ENCODE peak calls at places on chromosomes 5 and 9, in four cellular contexts. W is H1, N is K562, G is HepG2. C is an unnamed sample.

GRCh38 chr9:134536101-134536900 is 105.3 kb upstream of the COL5A1 start:
- DNase-seq in W (no peak), N (no peak), G (no peak), C (no peak)

GRCh38 chr5:135215617-135215995 is 181.6 kb upstream of the PITX1 start:
- DNase-seq in W (no peak), N (no peak), G (no peak), C (no peak)

GRCh38 chr9:20624201-20625002 is 2.1 kb upstream of the MLLT3 start:
- DNase-seq in W (no peak), N (peak; percentile 3), G (peak; percentile 64), C (peak; percentile 80)

GRCh38 chr5:163460562-163461176 is at the start of gene HMMR:
- DNase-seq in W (no peak), N (peak; percentile 51), G (peak; percentile 13), C (no peak)

GRCh38 chr5:142275496-142275895 is 49.3 kb downstream of the SPRY4 start:
- DNase-seq in W (no peak), N (no peak), G (no peak), C (no peak)

GRCh38 chr5:140224658-140225057 is 49.7 kb downstream of the CYSTM1 start:
- DNase-seq in W (no peak), N (no peak), G (no peak), C (no peak)

GRCh38 chr5:403995-404394 is 39.0 kb upstream of the EXOC3 start:
- DNase-seq in W (no peak), N (no peak), G (no peak), C (no peak)

GRCh38 chr5:113382736-113383135 is 52.1 kb downstream of the TSSK1B start:
- DNase-seq in W (no peak), N (no peak), G (no peak), C (no peak)

GRCh38 chr9:105355810-105356209 is 92.0 kb upstream of the FSD1L start:
- DNase-seq in W (no peak), N (peak; percentile 2), G (no peak), C (peak; percentile 5)

GRCh38 chr5:169956756-169957155 is 23.5 kb downstream of the INSYN2B start:
- DNase-seq in W (no peak), N (no peak), G (peak; percentile 3), C (no peak)

GRCh38 chr5:54679686-54680085 is 162.1 kb downstream of the SNX18 start:
- DNase-seq in W (no peak), N (no peak), G (no peak), C (no peak)

GRCh38 chr5:169873642-169874041 is 106.7 kb downstream of the INSYN2B start:
- DNase-seq in W (no peak), N (no peak), G (no peak), C (no peak)

GRCh38 chr5:35436441-35437057 is 181.1 kb upstream of the SPEF2 start:
- DNase-seq in W (no peak), N (peak; percentile 23), G (peak; percentile 47), C (no peak)

DNA sequence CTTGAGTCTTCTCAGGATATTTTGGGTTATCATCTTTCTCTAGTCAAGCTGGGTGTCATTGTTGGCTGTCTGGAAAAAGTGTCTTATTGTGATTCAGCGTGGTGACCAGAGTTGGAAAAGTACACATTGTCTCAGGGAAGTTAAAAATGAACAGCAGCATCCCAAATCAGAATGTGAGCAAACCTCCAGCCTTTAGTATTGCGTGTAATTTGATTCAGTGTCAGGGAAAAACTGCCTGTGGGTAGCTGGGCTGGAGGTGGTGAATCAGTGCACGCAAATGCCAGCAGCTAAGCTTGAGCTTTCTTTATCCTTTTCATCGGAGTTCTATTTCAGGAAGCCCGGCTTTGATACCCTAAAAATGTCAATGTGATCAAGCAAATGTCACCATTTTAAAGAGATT is 25.9 kb upstream of the C5orf47 start:
- DNase-seq in W (no peak), N (no peak), G (no peak), C (no peak)
- TF ChIP-seq CBX5 in W (no peak), N (no peak), G (no peak), C (no peak)

DNA sequence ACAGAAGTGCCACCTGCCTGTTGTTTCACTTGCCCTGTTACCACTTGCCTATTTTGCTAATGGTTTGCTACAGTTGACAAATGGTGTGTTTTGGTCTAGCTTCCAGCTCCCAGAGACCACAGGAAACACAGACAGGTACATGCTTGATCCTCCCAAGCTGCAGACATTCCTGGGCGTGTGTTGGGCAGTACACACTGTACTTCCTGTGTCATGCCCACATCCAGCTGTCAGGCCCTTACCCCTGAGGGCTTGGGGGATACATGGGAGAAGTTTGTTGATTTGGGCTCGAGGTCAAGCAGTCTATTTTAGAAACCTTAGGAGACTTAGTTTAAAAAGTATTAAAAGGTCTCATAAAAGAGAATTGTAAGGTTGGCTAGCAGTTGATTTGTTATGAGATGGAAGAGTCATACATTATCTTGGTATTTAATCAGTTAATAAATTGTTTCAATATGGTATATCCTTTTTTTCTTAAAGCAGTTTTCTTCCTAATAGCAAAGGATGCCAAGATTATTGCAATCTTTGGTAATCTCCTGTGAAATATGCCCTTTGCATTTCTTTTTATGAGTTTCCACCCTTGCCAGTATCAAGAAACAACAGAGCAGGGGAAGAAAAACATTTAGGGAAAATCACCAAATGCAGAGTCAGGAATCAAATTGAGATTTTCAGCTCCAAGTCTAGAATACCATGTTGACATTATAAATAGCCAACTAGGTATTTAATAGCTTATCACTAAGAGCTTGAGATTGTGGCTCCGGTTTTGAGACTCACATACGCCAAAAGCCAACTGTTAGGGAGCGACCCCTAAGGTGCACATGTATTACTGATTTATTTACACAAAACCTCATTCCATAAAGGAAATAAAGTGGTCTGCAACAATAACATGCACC is 52.3 kb upstream of the CD180 start:
- DNase-seq in W (no peak), N (no peak), G (no peak), C (no peak)
- TF ChIP-seq CBX5 in W (no peak), N (no peak), G (no peak), C (no peak)

DNA sequence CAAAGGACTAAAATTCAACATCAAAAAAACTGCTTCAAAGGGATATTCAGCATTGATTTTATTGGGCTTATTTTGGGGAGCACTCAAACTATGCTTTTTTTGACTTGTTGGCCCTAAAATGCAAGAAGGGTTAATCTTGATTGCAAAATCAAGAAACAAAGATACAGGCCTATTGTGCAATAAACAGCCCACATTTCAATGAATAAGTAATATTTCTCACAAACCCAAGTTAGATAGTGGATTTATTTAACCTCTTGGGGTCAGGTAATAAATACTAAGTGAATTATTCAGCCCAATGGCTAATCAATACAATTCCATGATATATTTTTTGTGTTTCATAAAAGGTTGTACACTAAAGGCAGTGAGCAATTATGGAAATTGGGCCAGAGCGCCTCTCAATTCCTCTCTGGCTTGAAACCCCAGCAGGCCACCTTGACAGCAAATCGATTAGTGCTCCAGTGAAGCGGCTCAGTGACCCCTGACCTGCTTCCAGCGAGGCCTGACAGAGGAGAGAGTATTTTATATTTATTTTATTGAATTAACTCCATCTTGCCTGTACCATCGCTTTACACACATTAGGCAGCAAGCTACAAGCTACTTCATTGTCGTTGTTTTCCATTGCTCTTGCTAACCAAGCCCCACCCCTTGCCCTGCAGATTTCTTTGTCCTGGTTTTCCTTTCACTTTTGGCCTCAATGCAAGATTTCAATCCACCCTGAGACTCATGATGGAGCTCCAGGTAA is 65.5 kb downstream of the EBF1 start:
- DNase-seq in W (no peak), N (no peak), G (no peak), C (no peak)
- TF ChIP-seq CBX5 in W (no peak), N (no peak), G (no peak), C (no peak)

GRCh38 chr5:115432691-115433090 is 111.9 kb downstream of the FEM1C start:
- DNase-seq in W (no peak), N (no peak), G (no peak), C (no peak)
- TF ChIP-seq CBX5 in W (no peak), N (no peak), G (no peak), C (no peak)